ENCODE peak calls at places on chromosomes 16 and 17, in seven cellular contexts. I, N, S, L, E, F and G are unnamed samples.

GRCh38 chr16:62256406-62256805 is 220.2 kb upstream of the CDH8 start:
- DNase-seq in I (no peak), N (no peak), S (peak), L (no peak), E (no peak), F (no peak), G (no peak)

GRCh38 chr17:17503566-17504130 is 7.5 kb upstream of the RASD1 start:
- DNase-seq in I (no peak), N (no peak), S (no peak), L (no peak), E (no peak), F (no peak), G (peak)

GRCh38 chr17:16991349-16992009 is 19.6 kb upstream of the TNFRSF13B start:
- DNase-seq in I (peak), N (no peak), S (peak), L (peak), E (peak), F (peak), G (peak)

GRCh38 chr16:48556913-48557351 is 53.0 kb downstream of the N4BP1 start:
- DNase-seq in I (no peak), N (no peak), S (no peak), L (no peak), E (peak), F (no peak), G (no peak)

GRCh38 chr17:81329927-81330883 is 35.1 kb upstream of the SLC38A10 start:
- DNase-seq in I (no peak), N (no peak), S (peak), L (no peak), E (no peak), F (no peak), G (no peak)

GRCh38 chr17:41615454-41615853 is 2.9 kb upstream of the KRT16 start:
- DNase-seq in I (no peak), N (no peak), S (peak), L (no peak), E (no peak), F (no peak), G (no peak)

GRCh38 chr17:28849281-28849680 is 5.5 kb upstream of the ERAL1 start:
- DNase-seq in I (peak), N (no peak), S (no peak), L (no peak), E (peak), F (no peak), G (no peak)

GRCh38 chr17:676060-676745 is 38.4 kb downstream of the VPS53 start:
- DNase-seq in I (no peak), N (no peak), S (no peak), L (no peak), E (no peak), F (no peak), G (no peak)

GRCh38 chr17:4560837-4561241 is 462 bp upstream of the GGT6 start:
- DNase-seq in I (no peak), N (no peak), S (peak), L (no peak), E (no peak), F (no peak), G (no peak)

GRCh38 chr16:73890524-73891500 is 405.8 kb upstream of the PSMD7 start:
- DNase-seq in I (no peak), N (no peak), S (peak), L (peak), E (no peak), F (no peak), G (no peak)

GRCh38 chr17:73387746-73388577 is 76.2 kb upstream of the CDC42EP4 start:
- DNase-seq in I (no peak), N (no peak), S (no peak), L (no peak), E (no peak), F (no peak), G (peak)

GRCh38 chr16:180921-181667 is 835 bp downstream of the HBQ1 start:
- DNase-seq in I (peak), N (no peak), S (peak), L (peak), E (peak), F (peak), G (peak)

GRCh38 chr16:69910964-69911363 is 40.2 kb upstream of the CLEC18A start:
- DNase-seq in I (no peak), N (no peak), S (no peak), L (no peak), E (no peak), F (no peak), G (no peak)

GRCh38 chr17:50684612-50685333 is 22.9 kb downstream of the ANKRD40 start:
- DNase-seq in I (no peak), N (no peak), S (peak), L (no peak), E (no peak), F (no peak), G (peak)

GRCh38 chr16:14202697-14203096 is 131.6 kb downstream of the MRTFB start:
- DNase-seq in I (no peak), N (peak), S (peak), L (no peak), E (peak), F (peak), G (no peak)

GRCh38 chr17:50423553-50424159 is 2.4 kb upstream of the ACSF2 start:
- DNase-seq in I (peak), N (no peak), S (no peak), L (no peak), E (no peak), F (no peak), G (no peak)

GRCh38 chr16:80932725-80933124 is 74.0 kb downstream of the CMC2 start:
- DNase-seq in I (peak), N (no peak), S (no peak), L (no peak), E (no peak), F (no peak), G (peak)

GRCh38 chr17:27783951-27784350 is 16.4 kb downstream of the NOS2 start:
- DNase-seq in I (no peak), N (no peak), S (no peak), L (no peak), E (no peak), F (no peak), G (no peak)

GRCh38 chr17:199806-200603 is 18.6 kb upstream of the DOC2B start:
- DNase-seq in I (no peak), N (no peak), S (no peak), L (no peak), E (no peak), F (no peak), G (peak)